ENCODE peak calls at places on chromosomes 2 and 18, in five cellular contexts. One of them, this sample, is unnamed.

GRCh38 chr2:239114119-239114581 is 266.3 kb downstream of the TWIST2 start:
- DNase-seq in neural progenitor cell: no peak
- DNase-seq in mesendoderm: peak; percentile 45
- DNase-seq in neuronal stem cell: no peak
- DNase-seq in IMR-90: peak; percentile 35
- DNase-seq in this sample: no peak

GRCh38 chr2:219576505-219577388 is 4.6 kb downstream of the INHA start:
- DNase-seq in neural progenitor cell: peak; percentile 76
- DNase-seq in mesendoderm: peak; percentile 77
- DNase-seq in neuronal stem cell: no peak
- DNase-seq in IMR-90: peak; percentile 13
- DNase-seq in this sample: no peak

GRCh38 chr2:158931577-158931976 is 36.9 kb upstream of the TANC1 start:
- DNase-seq in neural progenitor cell: no peak
- DNase-seq in mesendoderm: no peak
- DNase-seq in neuronal stem cell: peak; percentile 11
- DNase-seq in IMR-90: peak; percentile 87
- DNase-seq in this sample: no peak

GRCh38 chr2:16604236-16604635 is 61.4 kb downstream of the CYRIA start:
- DNase-seq in neural progenitor cell: no peak
- DNase-seq in mesendoderm: no peak
- DNase-seq in neuronal stem cell: no peak
- DNase-seq in IMR-90: no peak
- DNase-seq in this sample: no peak

GRCh38 chr2:189511935-189512334 is 68.7 kb downstream of the SLC40A1 start:
- DNase-seq in neural progenitor cell: no peak
- DNase-seq in mesendoderm: no peak
- DNase-seq in neuronal stem cell: no peak
- DNase-seq in IMR-90: no peak
- DNase-seq in this sample: no peak

GRCh38 chr2:174001107-174001506 is 35.9 kb upstream of the SP3 start:
- DNase-seq in neural progenitor cell: no peak
- DNase-seq in mesendoderm: no peak
- DNase-seq in neuronal stem cell: no peak
- DNase-seq in IMR-90: no peak
- DNase-seq in this sample: no peak

GRCh38 chr2:227397562-227397961 is 9.8 kb upstream of the SCYGR1 start:
- DNase-seq in neural progenitor cell: no peak
- DNase-seq in mesendoderm: no peak
- DNase-seq in neuronal stem cell: no peak
- DNase-seq in IMR-90: no peak
- DNase-seq in this sample: no peak

GRCh38 chr2:51335072-51336058 is 303.4 kb upstream of the NRXN1 start:
- DNase-seq in neural progenitor cell: peak; percentile 32
- DNase-seq in mesendoderm: peak; percentile 29
- DNase-seq in neuronal stem cell: no peak
- DNase-seq in IMR-90: no peak
- DNase-seq in this sample: no peak

GRCh38 chr2:68482296-68482695 is 14.9 kb downstream of the APLF start:
- DNase-seq in neural progenitor cell: no peak
- DNase-seq in mesendoderm: no peak
- DNase-seq in neuronal stem cell: no peak
- DNase-seq in IMR-90: no peak
- DNase-seq in this sample: no peak

GRCh38 chr2:122528958-122529670 is 773.7 kb downstream of the TSN start:
- DNase-seq in neural progenitor cell: no peak
- DNase-seq in mesendoderm: no peak
- DNase-seq in neuronal stem cell: no peak
- DNase-seq in IMR-90: no peak
- DNase-seq in this sample: no peak

GRCh38 chr2:73284296-73285161 is at the start of gene FBXO41:
- DNase-seq in neural progenitor cell: peak; percentile 81
- DNase-seq in mesendoderm: peak; percentile 54
- DNase-seq in neuronal stem cell: no peak
- DNase-seq in IMR-90: peak; percentile 17
- DNase-seq in this sample: peak; percentile 95

GRCh38 chr2:130824492-130825061 is 12.1 kb upstream of the ARHGEF4 start:
- DNase-seq in neural progenitor cell: no peak
- DNase-seq in mesendoderm: peak; percentile 27
- DNase-seq in neuronal stem cell: no peak
- DNase-seq in IMR-90: peak; percentile 99
- DNase-seq in this sample: peak; percentile 19

GRCh38 chr2:160294339-160294803 is 94.3 kb upstream of the ITGB6 start:
- DNase-seq in neural progenitor cell: no peak
- DNase-seq in mesendoderm: no peak
- DNase-seq in neuronal stem cell: no peak
- DNase-seq in IMR-90: peak; percentile 92
- DNase-seq in this sample: no peak

GRCh38 chr2:239626971-239627598 is 226.3 kb upstream of the HDAC4 start:
- DNase-seq in neural progenitor cell: no peak
- DNase-seq in mesendoderm: no peak
- DNase-seq in neuronal stem cell: no peak
- DNase-seq in IMR-90: no peak
- DNase-seq in this sample: peak; percentile 66

GRCh38 chr18:49100226-49100968 is 149.6 kb upstream of the SMAD7 start:
- DNase-seq in neural progenitor cell: peak; percentile 45
- DNase-seq in mesendoderm: peak; percentile 26
- DNase-seq in neuronal stem cell: no peak
- DNase-seq in IMR-90: peak; percentile 35
- DNase-seq in this sample: no peak

GRCh38 chr2:132609101-132609890 is 60.7 kb downstream of the LYPD1 start:
- DNase-seq in neural progenitor cell: no peak
- DNase-seq in mesendoderm: no peak
- DNase-seq in neuronal stem cell: no peak
- DNase-seq in IMR-90: no peak
- DNase-seq in this sample: no peak

DNA sequence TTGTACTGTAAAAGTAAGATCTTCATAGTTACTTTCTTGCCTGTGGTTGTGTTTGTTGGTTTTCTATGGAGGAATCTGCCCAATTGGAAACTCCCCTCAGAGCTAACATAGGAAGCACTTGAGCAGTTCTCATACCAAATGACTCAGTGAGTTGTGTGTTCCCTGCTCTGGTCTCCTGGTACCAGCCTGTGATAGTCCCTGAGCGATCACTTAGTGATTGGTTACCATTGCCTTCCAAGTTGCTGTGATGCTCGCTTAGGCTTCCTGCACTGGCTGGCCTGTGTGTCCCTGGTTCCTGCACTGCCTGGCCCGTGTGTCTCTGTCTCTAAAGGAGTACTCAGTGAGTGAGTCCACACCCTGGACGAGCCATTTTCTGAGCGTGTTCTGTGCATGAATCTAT is 133.0 kb downstream of the MAP4K4 start:
- DNase-seq in neural progenitor cell: no peak
- DNase-seq in mesendoderm: no peak
- DNase-seq in neuronal stem cell: no peak
- DNase-seq in IMR-90: peak; percentile 91
- DNase-seq in this sample: no peak
- H3K27ac ChIP-seq in neural progenitor cell: no peak overlapping the region
- H3K27ac ChIP-seq in mesendoderm: no peak overlapping the region
- H3K27ac ChIP-seq in neuronal stem cell: no peak overlapping the region
- H3K27ac ChIP-seq in IMR-90: peak overlapping the region; percentile 38
- H3K27ac ChIP-seq in this sample: peak overlapping the region; percentile 14

DNA sequence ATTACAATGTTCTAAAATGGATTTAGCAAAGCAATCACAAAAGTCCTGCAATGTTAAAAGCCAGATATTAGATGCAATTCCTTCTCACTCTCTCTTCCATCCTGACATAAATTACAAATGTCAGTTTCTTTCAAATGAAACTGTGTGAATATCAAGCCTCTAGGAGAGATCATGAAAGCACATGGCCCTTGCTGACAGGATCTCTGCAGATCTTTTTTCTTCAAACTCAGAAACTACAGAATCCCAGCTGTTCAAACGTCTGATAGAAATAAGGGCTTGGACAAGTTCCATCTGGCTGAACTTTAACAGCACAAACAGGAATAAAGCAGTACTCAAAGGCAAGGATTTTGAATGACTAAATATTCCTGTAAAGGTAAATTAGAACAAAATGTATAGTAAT is 47.6 kb downstream of the PDE1A start:
- DNase-seq in neural progenitor cell: no peak
- DNase-seq in mesendoderm: no peak
- DNase-seq in neuronal stem cell: no peak
- DNase-seq in IMR-90: peak; percentile 67
- DNase-seq in this sample: no peak
- H3K9ac ChIP-seq in neural progenitor cell: no peak overlapping the region
- H3K9ac ChIP-seq in mesendoderm: no peak overlapping the region
- H3K9ac ChIP-seq in neuronal stem cell: no peak overlapping the region
- H3K9ac ChIP-seq in IMR-90: no peak overlapping the region
- H3K9ac ChIP-seq in this sample: no peak overlapping the region

DNA sequence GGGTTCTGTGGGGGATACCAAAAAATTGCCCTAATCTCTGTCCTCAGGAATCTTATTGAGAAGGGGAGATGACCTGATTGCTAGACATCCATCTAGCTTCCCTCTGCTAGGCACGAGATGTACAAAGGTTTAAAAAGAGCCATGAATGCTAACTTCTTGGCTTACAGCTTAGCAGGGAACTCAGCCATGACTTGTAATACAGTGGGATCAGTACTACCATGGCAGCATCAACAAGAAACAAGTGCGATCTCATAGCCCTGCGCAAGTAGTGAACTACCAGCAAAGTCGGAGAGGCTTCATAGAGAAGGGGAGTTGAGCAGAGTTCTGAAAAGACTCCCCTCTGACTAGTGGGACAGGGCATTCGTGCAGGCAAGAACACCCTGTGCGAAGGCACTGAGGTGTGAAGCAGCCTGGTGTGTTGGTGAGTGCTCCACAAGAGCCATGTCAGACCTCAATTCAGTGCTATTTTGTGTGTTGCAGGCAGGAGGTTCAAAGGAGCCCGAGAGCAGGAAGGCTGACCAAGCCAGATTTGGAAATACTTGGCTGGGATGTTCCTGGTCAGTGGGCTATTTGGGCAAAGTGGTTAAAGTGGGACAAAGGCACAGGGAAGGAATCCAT is 130.0 kb downstream of the FMNL2 start:
- DNase-seq in neural progenitor cell: no peak
- DNase-seq in mesendoderm: no peak
- DNase-seq in neuronal stem cell: no peak
- DNase-seq in IMR-90: no peak
- DNase-seq in this sample: no peak
- H3K27ac ChIP-seq in neural progenitor cell: no peak overlapping the region
- H3K27ac ChIP-seq in mesendoderm: no peak overlapping the region
- H3K27ac ChIP-seq in neuronal stem cell: no peak overlapping the region
- H3K27ac ChIP-seq in IMR-90: no peak overlapping the region
- H3K27ac ChIP-seq in this sample: no peak overlapping the region

DNA sequence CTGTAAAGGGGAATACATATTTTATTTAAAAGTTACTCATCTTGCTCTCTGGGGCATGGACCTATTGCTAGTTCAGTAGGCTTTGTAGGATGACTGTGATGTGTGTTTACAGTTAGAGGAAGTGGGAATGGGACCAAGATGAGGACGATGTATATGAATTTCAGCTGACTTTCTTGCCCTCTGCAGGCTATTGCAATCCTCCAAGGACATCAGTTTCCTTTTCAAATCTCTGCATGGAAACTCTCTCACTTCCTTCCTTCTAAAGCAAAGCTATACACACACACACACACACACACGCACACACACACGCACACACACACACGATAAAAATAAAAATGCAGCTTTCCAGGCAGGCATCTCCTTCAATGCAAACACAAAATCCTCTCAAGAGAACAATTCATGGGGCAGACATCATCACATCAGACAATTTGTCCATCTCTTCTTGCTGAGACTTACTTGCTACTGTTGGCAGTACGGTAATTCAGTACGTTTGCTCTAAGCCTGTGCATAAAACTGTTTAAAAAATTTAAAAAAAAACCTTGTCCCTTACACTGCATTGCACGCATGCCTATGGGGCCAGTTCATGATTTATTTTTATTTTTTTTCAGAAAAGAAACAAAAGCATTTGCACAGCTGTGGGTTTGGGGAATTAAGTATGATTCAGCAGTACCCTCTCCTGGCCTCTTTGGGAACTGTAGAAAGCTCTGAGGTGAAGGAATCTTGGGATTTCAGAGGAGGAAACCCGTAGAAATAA is 27.2 kb upstream of the ICOS start:
- DNase-seq in neural progenitor cell: peak; percentile 53
- DNase-seq in mesendoderm: peak; percentile 55
- DNase-seq in neuronal stem cell: peak; percentile 32
- DNase-seq in IMR-90: peak; percentile 80
- DNase-seq in this sample: peak; percentile 26
- H3K9ac ChIP-seq in neural progenitor cell: no peak overlapping the region
- H3K9ac ChIP-seq in mesendoderm: no peak overlapping the region
- H3K9ac ChIP-seq in neuronal stem cell: no peak overlapping the region
- H3K9ac ChIP-seq in IMR-90: peak overlapping the region; percentile 52
- H3K9ac ChIP-seq in this sample: no peak overlapping the region

GRCh38 chr2:112782234-112782799 is 2.0 kb downstream of the IL1A start:
- DNase-seq in neural progenitor cell: no peak
- DNase-seq in mesendoderm: no peak
- DNase-seq in neuronal stem cell: no peak
- DNase-seq in IMR-90: no peak
- DNase-seq in this sample: no peak

GRCh38 chr2:112783187-112783721 is 1.0 kb downstream of the IL1A start:
- DNase-seq in neural progenitor cell: no peak
- DNase-seq in mesendoderm: no peak
- DNase-seq in neuronal stem cell: no peak
- DNase-seq in IMR-90: no peak
- DNase-seq in this sample: no peak

GRCh38 chr2:112787729-112788401 is 3.6 kb upstream of the IL1A start:
- DNase-seq in neural progenitor cell: no peak
- DNase-seq in mesendoderm: no peak
- DNase-seq in neuronal stem cell: no peak
- DNase-seq in IMR-90: no peak
- DNase-seq in this sample: no peak

GRCh38 chr2:112787294-112787693 is 3.0 kb upstream of the IL1A start:
- DNase-seq in neural progenitor cell: no peak
- DNase-seq in mesendoderm: no peak
- DNase-seq in neuronal stem cell: no peak
- DNase-seq in IMR-90: no peak
- DNase-seq in this sample: no peak

DNA sequence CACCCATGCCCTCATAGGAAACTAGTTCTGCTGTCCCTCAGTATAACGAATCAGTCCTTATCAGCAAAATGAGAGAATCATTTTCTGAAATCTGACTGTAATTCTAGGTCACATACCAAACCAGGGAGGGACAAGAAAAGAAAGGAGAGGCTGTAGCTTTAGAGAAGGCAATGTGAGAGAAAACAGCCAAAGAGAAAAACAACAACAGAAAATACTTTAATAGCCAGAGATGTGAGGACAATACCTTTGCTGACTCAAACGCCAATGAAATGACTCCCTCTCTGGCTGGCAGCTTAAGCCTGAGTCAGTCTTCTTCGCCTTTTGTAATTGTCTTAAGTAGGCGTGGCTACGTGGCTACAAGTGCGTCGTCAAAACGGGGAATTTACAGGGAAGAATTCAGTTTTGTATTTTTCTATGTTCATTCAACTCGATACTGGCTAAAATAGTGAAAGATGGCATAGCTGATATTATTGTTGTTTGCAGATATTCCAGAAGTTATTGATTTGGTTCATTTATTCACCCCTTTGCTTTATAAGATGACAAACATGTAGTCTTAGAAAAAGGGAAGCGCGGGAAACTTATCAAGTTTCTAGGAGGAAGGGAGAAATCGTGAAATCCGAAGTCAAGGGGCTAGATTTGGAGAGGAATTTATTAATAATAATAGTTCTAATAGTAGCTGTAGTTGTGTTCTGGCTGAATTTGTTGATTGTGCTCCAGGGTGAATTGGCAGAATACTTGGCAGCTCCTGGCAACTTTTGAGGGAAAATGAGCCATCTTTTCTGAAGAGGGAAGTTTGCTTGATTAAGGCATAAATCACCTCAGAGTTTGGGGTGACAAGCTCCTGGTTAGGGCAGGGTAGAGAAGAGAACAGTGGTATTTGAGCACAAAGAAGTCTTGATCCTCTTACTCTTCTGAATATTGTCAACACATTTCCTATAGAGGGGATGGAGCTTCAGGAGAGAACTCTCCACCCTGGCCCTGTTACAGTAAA is at the start of gene IL1A:
- DNase-seq in neural progenitor cell: peak; percentile 86
- DNase-seq in mesendoderm: peak; percentile 82
- DNase-seq in neuronal stem cell: peak; percentile 56
- DNase-seq in IMR-90: peak; percentile 77
- DNase-seq in this sample: no peak
- H3K27ac ChIP-seq in neural progenitor cell: no peak within 1 kb of the TSS
- H3K27ac ChIP-seq in mesendoderm: no peak within 1 kb of the TSS
- H3K27ac ChIP-seq in neuronal stem cell: no peak within 1 kb of the TSS
- H3K27ac ChIP-seq in IMR-90: no peak within 1 kb of the TSS
- H3K27ac ChIP-seq in this sample: no peak within 1 kb of the TSS

This sample was measured in DND-41.